ENCODE peak calls at places on chromosomes 13 and 19, in eight cellular contexts. F is anterior cingulate cortex; Q is AML-193; I is stimulated activated CD4-positive, alpha-beta T cell treated with anti-CD3 and anti-CD28 coated beads, Interleukin-15, amount 100 ng/mL, for 1 hour; R is GM20000; K is activated CD4-positive, alpha-beta memory T cell treated with anti-CD3 and anti-CD28 coated beads, Interleukin-2, amount 10 ng/mL, durations not matched to agents 7 days and 5 days; Z is stimulated activated CD8-positive, alpha-beta memory T cell treated with anti-CD3 and anti-CD28 coated beads, Interleukin-7, amount 100 ng/mL, for 1 hour; N is NCI-H1105. G is an unnamed sample.

GRCh38 chr19:4707956-4708650 is 15.5 kb downstream of the DPP9 start:
- DNase-seq in F (no peak), Z (no peak), Q (no peak), N (no peak), K (no peak), I (no peak), R (no peak), G (no peak)

GRCh38 chr13:85724554-85725432 is 74.4 kb downstream of the SLITRK6 start:
- DNase-seq in Q (no peak), K (no peak), N (peak), I (no peak), Z (no peak), F (no peak), R (no peak), G (no peak)

GRCh38 chr13:45575830-45576180 is 39.7 kb downstream of the ERICH6B start:
- DNase-seq in N (no peak), K (no peak), F (no peak), R (no peak), Z (no peak), I (no peak), Q (no peak), G (no peak)

GRCh38 chr13:23627419-23627818 is 57.2 kb downstream of the TNFRSF19 start:
- DNase-seq in F (no peak), I (no peak), R (no peak), N (no peak), K (no peak), Q (no peak), Z (no peak), G (no peak)

GRCh38 chr13:66405908-66406802 is 824.0 kb downstream of the PCDH9 start:
- DNase-seq in K (no peak), F (no peak), I (no peak), N (no peak), R (no peak), Z (no peak), Q (no peak), G (peak)

GRCh38 chr13:68358218-68358817 is 1128.2 kb upstream of the PCDH9 start:
- DNase-seq in N (no peak), Z (no peak), K (no peak), Q (no peak), F (no peak), I (no peak), R (no peak), G (no peak)

GRCh38 chr13:34941835-34942731 is at the start of gene NBEA:
- DNase-seq in F (peak), Q (peak), R (peak), Z (peak), K (peak), I (peak), N (peak), G (peak)

GRCh38 chr13:113121183-113121927 is 1.2 kb upstream of the F10 start:
- DNase-seq in Q (no peak), F (no peak), N (no peak), K (no peak), Z (no peak), I (no peak), R (no peak), G (no peak)

GRCh38 chr19:47776568-47776967 is 1.9 kb upstream of the SELENOW start:
- DNase-seq in F (no peak), Q (no peak), K (no peak), N (peak), Z (no peak), I (no peak), R (no peak), G (no peak)

GRCh38 chr13:110201114-110201513 is 105.8 kb downstream of the COL4A1 start:
- DNase-seq in Q (no peak), K (no peak), N (no peak), R (no peak), I (no peak), Z (no peak), F (no peak), G (no peak)

GRCh38 chr13:59211636-59212035 is 952.1 kb downstream of the DIAPH3 start:
- DNase-seq in N (no peak), Q (no peak), F (no peak), I (no peak), Z (no peak), R (no peak), K (no peak), G (no peak)

GRCh38 chr13:52405767-52406494 is at the start of gene THSD1:
- DNase-seq in I (no peak), Z (no peak), K (peak), Q (no peak), F (peak), N (no peak), R (peak), G (peak)

GRCh38 chr13:64078025-64078424 is 2662.4 kb upstream of the PCDH20 start:
- DNase-seq in I (no peak), N (peak), Q (no peak), F (no peak), R (no peak), K (no peak), Z (no peak), G (no peak)

GRCh38 chr13:99367663-99368448 is 60.7 kb upstream of the GPR183 start:
- DNase-seq in R (no peak), K (no peak), Z (no peak), F (no peak), I (no peak), N (no peak), Q (no peak), G (no peak)

GRCh38 chr19:14871619-14872230 is 14.2 kb downstream of the OR7A17 start:
- DNase-seq in F (no peak), N (no peak), R (peak), K (no peak), Q (peak), Z (no peak), I (no peak), G (no peak)

GRCh38 chr13:83881917-83882625 is at the start of gene SLITRK1:
- DNase-seq in Z (no peak), F (peak), I (no peak), N (no peak), R (peak), K (peak), Q (no peak), G (peak)

GRCh38 chr13:103695320-103695719 is 629.1 kb upstream of the SLC10A2 start:
- DNase-seq in R (no peak), N (no peak), Q (no peak), I (no peak), F (no peak), K (no peak), Z (no peak), G (no peak)

GRCh38 chr19:49758292-49758691 is 4.8 kb downstream of the TSKS start:
- DNase-seq in R (no peak), I (no peak), K (no peak), N (no peak), F (peak), Z (no peak), Q (no peak), G (no peak)

GRCh38 chr19:55088543-55089265 is 13.0 kb downstream of the EPS8L1 start:
- DNase-seq in R (peak), K (peak), F (peak), I (peak), Z (peak), Q (peak), N (peak), G (peak)

GRCh38 chr13:77859450-77859849 is 59.2 kb downstream of the EDNRB start:
- DNase-seq in Q (no peak), R (no peak), K (no peak), Z (no peak), F (no peak), I (no peak), N (no peak), G (peak)

GRCh38 chr13:114124921-114125320 is 7.5 kb downstream of the RASA3 start:
- DNase-seq in N (no peak), R (peak), F (no peak), Q (no peak), K (peak), I (no peak), Z (no peak), G (no peak)

G was measured in GM04504.